ENCODE peak calls at places on chromosomes 5 and 9, in five cellular contexts. One of them, this sample, is unnamed.

GRCh38 chr5:153537225-153537624 is 46.8 kb downstream of the GRIA1 start:
- DNase-seq in NT2/D1: no peak
- DNase-seq in H7: no peak
- DNase-seq in GM20000: no peak
- DNase-seq in fibroblast of pulmonary artery: no peak
- DNase-seq in this sample: no peak

GRCh38 chr5:116389601-116390000 is 185.0 kb downstream of the SEMA6A start:
- DNase-seq in GM20000: no peak
- DNase-seq in H7: no peak
- DNase-seq in NT2/D1: no peak
- DNase-seq in fibroblast of pulmonary artery: no peak
- DNase-seq in this sample: no peak

GRCh38 chr5:170504598-170505266 is 912 bp downstream of the KCNIP1 start:
- DNase-seq in H7: no peak
- DNase-seq in GM20000: no peak
- DNase-seq in fibroblast of pulmonary artery: no peak
- DNase-seq in NT2/D1: no peak
- DNase-seq in this sample: no peak

GRCh38 chr5:622946-623522 is 10.9 kb downstream of the CEP72 start:
- DNase-seq in GM20000: no peak
- DNase-seq in H7: no peak
- DNase-seq in fibroblast of pulmonary artery: no peak
- DNase-seq in NT2/D1: no peak
- DNase-seq in this sample: no peak

GRCh38 chr5:42912184-42912766 is 100.6 kb upstream of the SELENOP start:
- DNase-seq in GM20000: no peak
- DNase-seq in NT2/D1: no peak
- DNase-seq in H7: no peak
- DNase-seq in fibroblast of pulmonary artery: peak
- DNase-seq in this sample: peak

GRCh38 chr5:76137887-76138542 is 54.8 kb downstream of the SV2C start:
- DNase-seq in H7: no peak
- DNase-seq in GM20000: no peak
- DNase-seq in NT2/D1: no peak
- DNase-seq in fibroblast of pulmonary artery: no peak
- DNase-seq in this sample: no peak

GRCh38 chr5:179230061-179230461 is 115.2 kb downstream of the ADAMTS2 start:
- DNase-seq in fibroblast of pulmonary artery: no peak
- DNase-seq in GM20000: no peak
- DNase-seq in H7: no peak
- DNase-seq in NT2/D1: no peak
- DNase-seq in this sample: no peak

GRCh38 chr9:22413884-22414283 is 32.7 kb upstream of the DMRTA1 start:
- DNase-seq in NT2/D1: no peak
- DNase-seq in fibroblast of pulmonary artery: no peak
- DNase-seq in H7: no peak
- DNase-seq in GM20000: no peak
- DNase-seq in this sample: no peak

GRCh38 chr9:124621371-124622328 is 114.5 kb upstream of the NR5A1 start:
- DNase-seq in H7: no peak
- DNase-seq in GM20000: no peak
- DNase-seq in fibroblast of pulmonary artery: peak
- DNase-seq in NT2/D1: no peak
- DNase-seq in this sample: no peak

GRCh38 chr9:114930063-114930812 is at the start of gene TNFSF8:
- DNase-seq in GM20000: peak
- DNase-seq in NT2/D1: no peak
- DNase-seq in H7: no peak
- DNase-seq in fibroblast of pulmonary artery: no peak
- DNase-seq in this sample: no peak

GRCh38 chr5:178590141-178590923 is at the start of gene COL23A1:
- DNase-seq in NT2/D1: peak
- DNase-seq in fibroblast of pulmonary artery: peak
- DNase-seq in H7: peak
- DNase-seq in GM20000: peak
- DNase-seq in this sample: peak

This sample was measured in RWPE1.